ENCODE peak calls at places on chromosomes 4 and X, in nine cellular contexts. E, F, U, I, K, T, H, Y and D are unnamed samples.

GRCh38 chr4:82128355-82128754 is 245.4 kb downstream of the HNRNPD start:
- DNase-seq in E (no peak), F (no peak), U (no peak), I (no peak), K (no peak), T (no peak), H (no peak), Y (no peak), D (no peak)

GRCh38 chr4:73259552-73260140 is 1.0 kb upstream of the ANKRD17 start:
- DNase-seq in E (no peak), F (no peak), U (no peak), I (no peak), K (no peak), T (no peak), H (peak; percentile 12), Y (peak; percentile 40), D (peak; percentile 17)

GRCh38 chrX:150489359-150490015 is 78.9 kb upstream of the MTM1 start:
- DNase-seq in E (no peak), F (no peak), U (no peak), I (no peak), K (no peak), T (no peak), H (no peak), Y (peak; percentile 32), D (no peak)

GRCh38 chr4:5635826-5636196 is 72.5 kb downstream of the EVC2 start:
- DNase-seq in E (no peak), F (no peak), U (no peak), I (peak; percentile 83), K (no peak), T (no peak), H (peak; percentile 22), Y (peak; percentile 86), D (no peak)

GRCh38 chrX:25131055-25131454 is 115.3 kb upstream of the ARX start:
- DNase-seq in E (no peak), F (no peak), U (no peak), I (no peak), K (no peak), T (no peak), H (no peak), Y (no peak), D (no peak)

GRCh38 chr4:44713125-44713524 is 13.2 kb downstream of the GNPDA2 start:
- DNase-seq in E (no peak), F (no peak), U (no peak), I (no peak), K (no peak), T (no peak), H (no peak), Y (no peak), D (no peak)

GRCh38 chr4:180285796-180286195 is 1957.4 kb upstream of the TENM3 start:
- DNase-seq in E (no peak), F (no peak), U (no peak), I (no peak), K (no peak), T (no peak), H (no peak), Y (no peak), D (no peak)

GRCh38 chrX:40496728-40497127 is 84.0 kb upstream of the ATP6AP2 start:
- DNase-seq in E (no peak), F (no peak), U (no peak), I (no peak), K (no peak), T (peak; percentile 22), H (peak; percentile 1), Y (peak; percentile 29), D (no peak)

GRCh38 chr4:140286503-140286902 is 86.9 kb upstream of the SCOC start:
- DNase-seq in E (no peak), F (no peak), U (no peak), I (no peak), K (no peak), T (no peak), H (peak; percentile 77), Y (no peak), D (no peak)

GRCh38 chr4:156939801-156940200 is 31.8 kb downstream of the PDGFC start:
- DNase-seq in E (no peak), F (no peak), U (no peak), I (peak; percentile 59), K (no peak), T (no peak), H (peak; percentile 57), Y (no peak), D (no peak)